ENCODE peak calls at places on chromosome X, in nine cellular contexts. One of them, this sample, is unnamed.

GRCh38 chrX:75061701-75062100 is 94.4 kb downstream of the ABCB7 start:
- ATAC-seq in heart left ventricle: no peak
- ATAC-seq in body of pancreas: no peak
- ATAC-seq in gastroesophageal sphincter: no peak
- ATAC-seq in activated CD8-positive, alpha-beta T cell treated with anti-CD3 and anti-CD28 coated beads for 36 hours: peak
- ATAC-seq in Right ventricle myocardium superior: peak
- ATAC-seq in CD4-positive, CD25-positive, alpha-beta regulatory T cell: no peak
- ATAC-seq in A549: no peak
- ATAC-seq in activated naive CD4-positive, alpha-beta T cell treated with anti-CD3 and anti-CD28 coated beads, Interleukin-2, amount 50 U/mL, for 72 hours: peak
- ATAC-seq in this sample: no peak

GRCh38 chrX:2589186-2590020 is 88.6 kb upstream of the DHRSX start:
- ATAC-seq in Right ventricle myocardium superior: no peak
- ATAC-seq in gastroesophageal sphincter: peak
- ATAC-seq in A549: no peak
- ATAC-seq in activated CD8-positive, alpha-beta T cell treated with anti-CD3 and anti-CD28 coated beads for 36 hours: no peak
- ATAC-seq in heart left ventricle: no peak
- ATAC-seq in activated naive CD4-positive, alpha-beta T cell treated with anti-CD3 and anti-CD28 coated beads, Interleukin-2, amount 50 U/mL, for 72 hours: no peak
- ATAC-seq in body of pancreas: no peak
- ATAC-seq in CD4-positive, CD25-positive, alpha-beta regulatory T cell: no peak
- ATAC-seq in this sample: no peak

GRCh38 chrX:138026211-138026610 is 460.3 kb downstream of the ZIC3 start:
- ATAC-seq in activated CD8-positive, alpha-beta T cell treated with anti-CD3 and anti-CD28 coated beads for 36 hours: no peak
- ATAC-seq in heart left ventricle: no peak
- ATAC-seq in activated naive CD4-positive, alpha-beta T cell treated with anti-CD3 and anti-CD28 coated beads, Interleukin-2, amount 50 U/mL, for 72 hours: no peak
- ATAC-seq in body of pancreas: no peak
- ATAC-seq in A549: peak
- ATAC-seq in Right ventricle myocardium superior: no peak
- ATAC-seq in gastroesophageal sphincter: no peak
- ATAC-seq in CD4-positive, CD25-positive, alpha-beta regulatory T cell: no peak
- ATAC-seq in this sample: no peak

GRCh38 chrX:130179579-130180215 is 7.9 kb downstream of the RAB33A start:
- ATAC-seq in body of pancreas: no peak
- ATAC-seq in A549: no peak
- ATAC-seq in activated CD8-positive, alpha-beta T cell treated with anti-CD3 and anti-CD28 coated beads for 36 hours: peak
- ATAC-seq in gastroesophageal sphincter: no peak
- ATAC-seq in heart left ventricle: no peak
- ATAC-seq in activated naive CD4-positive, alpha-beta T cell treated with anti-CD3 and anti-CD28 coated beads, Interleukin-2, amount 50 U/mL, for 72 hours: no peak
- ATAC-seq in Right ventricle myocardium superior: no peak
- ATAC-seq in CD4-positive, CD25-positive, alpha-beta regulatory T cell: peak
- ATAC-seq in this sample: no peak

GRCh38 chrX:110250847-110251246 is 67.0 kb downstream of the AMMECR1 start:
- ATAC-seq in body of pancreas: no peak
- ATAC-seq in activated CD8-positive, alpha-beta T cell treated with anti-CD3 and anti-CD28 coated beads for 36 hours: no peak
- ATAC-seq in gastroesophageal sphincter: no peak
- ATAC-seq in Right ventricle myocardium superior: no peak
- ATAC-seq in CD4-positive, CD25-positive, alpha-beta regulatory T cell: no peak
- ATAC-seq in activated naive CD4-positive, alpha-beta T cell treated with anti-CD3 and anti-CD28 coated beads, Interleukin-2, amount 50 U/mL, for 72 hours: no peak
- ATAC-seq in heart left ventricle: no peak
- ATAC-seq in A549: no peak
- ATAC-seq in this sample: no peak

GRCh38 chrX:154800508-154801207 is 4.6 kb downstream of the MPP1 start:
- ATAC-seq in heart left ventricle: no peak
- ATAC-seq in gastroesophageal sphincter: no peak
- ATAC-seq in activated CD8-positive, alpha-beta T cell treated with anti-CD3 and anti-CD28 coated beads for 36 hours: no peak
- ATAC-seq in Right ventricle myocardium superior: no peak
- ATAC-seq in activated naive CD4-positive, alpha-beta T cell treated with anti-CD3 and anti-CD28 coated beads, Interleukin-2, amount 50 U/mL, for 72 hours: no peak
- ATAC-seq in CD4-positive, CD25-positive, alpha-beta regulatory T cell: no peak
- ATAC-seq in A549: no peak
- ATAC-seq in body of pancreas: no peak
- ATAC-seq in this sample: no peak

GRCh38 chrX:110401142-110401541 is 42.5 kb downstream of the RTL9 start:
- ATAC-seq in Right ventricle myocardium superior: no peak
- ATAC-seq in body of pancreas: no peak
- ATAC-seq in A549: peak
- ATAC-seq in activated CD8-positive, alpha-beta T cell treated with anti-CD3 and anti-CD28 coated beads for 36 hours: no peak
- ATAC-seq in gastroesophageal sphincter: no peak
- ATAC-seq in heart left ventricle: no peak
- ATAC-seq in CD4-positive, CD25-positive, alpha-beta regulatory T cell: no peak
- ATAC-seq in activated naive CD4-positive, alpha-beta T cell treated with anti-CD3 and anti-CD28 coated beads, Interleukin-2, amount 50 U/mL, for 72 hours: no peak
- ATAC-seq in this sample: no peak

GRCh38 chrX:106932492-106932923 is 12.3 kb downstream of the CLDN2 start:
- ATAC-seq in A549: peak
- ATAC-seq in gastroesophageal sphincter: no peak
- ATAC-seq in CD4-positive, CD25-positive, alpha-beta regulatory T cell: no peak
- ATAC-seq in body of pancreas: no peak
- ATAC-seq in heart left ventricle: peak
- ATAC-seq in activated CD8-positive, alpha-beta T cell treated with anti-CD3 and anti-CD28 coated beads for 36 hours: no peak
- ATAC-seq in activated naive CD4-positive, alpha-beta T cell treated with anti-CD3 and anti-CD28 coated beads, Interleukin-2, amount 50 U/mL, for 72 hours: no peak
- ATAC-seq in Right ventricle myocardium superior: no peak
- ATAC-seq in this sample: no peak

GRCh38 chrX:102604327-102604726 is 5.0 kb downstream of the ARMCX5 start:
- ATAC-seq in gastroesophageal sphincter: no peak
- ATAC-seq in A549: no peak
- ATAC-seq in body of pancreas: no peak
- ATAC-seq in activated naive CD4-positive, alpha-beta T cell treated with anti-CD3 and anti-CD28 coated beads, Interleukin-2, amount 50 U/mL, for 72 hours: no peak
- ATAC-seq in Right ventricle myocardium superior: no peak
- ATAC-seq in activated CD8-positive, alpha-beta T cell treated with anti-CD3 and anti-CD28 coated beads for 36 hours: no peak
- ATAC-seq in heart left ventricle: no peak
- ATAC-seq in CD4-positive, CD25-positive, alpha-beta regulatory T cell: no peak
- ATAC-seq in this sample: no peak

GRCh38 chrX:120653000-120653399 is 23.1 kb upstream of the C1GALT1C1 start:
- ATAC-seq in activated naive CD4-positive, alpha-beta T cell treated with anti-CD3 and anti-CD28 coated beads, Interleukin-2, amount 50 U/mL, for 72 hours: peak
- ATAC-seq in activated CD8-positive, alpha-beta T cell treated with anti-CD3 and anti-CD28 coated beads for 36 hours: no peak
- ATAC-seq in Right ventricle myocardium superior: no peak
- ATAC-seq in body of pancreas: no peak
- ATAC-seq in A549: no peak
- ATAC-seq in CD4-positive, CD25-positive, alpha-beta regulatory T cell: no peak
- ATAC-seq in gastroesophageal sphincter: no peak
- ATAC-seq in heart left ventricle: no peak
- ATAC-seq in this sample: no peak

GRCh38 chrX:106707771-106708454 is 18.6 kb upstream of the RNF128 start:
- ATAC-seq in A549: peak
- ATAC-seq in gastroesophageal sphincter: no peak
- ATAC-seq in body of pancreas: no peak
- ATAC-seq in activated naive CD4-positive, alpha-beta T cell treated with anti-CD3 and anti-CD28 coated beads, Interleukin-2, amount 50 U/mL, for 72 hours: peak
- ATAC-seq in activated CD8-positive, alpha-beta T cell treated with anti-CD3 and anti-CD28 coated beads for 36 hours: peak
- ATAC-seq in CD4-positive, CD25-positive, alpha-beta regulatory T cell: no peak
- ATAC-seq in Right ventricle myocardium superior: peak
- ATAC-seq in heart left ventricle: peak
- ATAC-seq in this sample: no peak

GRCh38 chrX:6898371-6898770 is 249.1 kb upstream of the STS start:
- ATAC-seq in A549: no peak
- ATAC-seq in CD4-positive, CD25-positive, alpha-beta regulatory T cell: no peak
- ATAC-seq in body of pancreas: no peak
- ATAC-seq in activated CD8-positive, alpha-beta T cell treated with anti-CD3 and anti-CD28 coated beads for 36 hours: no peak
- ATAC-seq in heart left ventricle: no peak
- ATAC-seq in activated naive CD4-positive, alpha-beta T cell treated with anti-CD3 and anti-CD28 coated beads, Interleukin-2, amount 50 U/mL, for 72 hours: no peak
- ATAC-seq in Right ventricle myocardium superior: no peak
- ATAC-seq in gastroesophageal sphincter: no peak
- ATAC-seq in this sample: no peak

GRCh38 chrX:48890296-48890925 is 7.2 kb downstream of the TIMM17B start:
- ATAC-seq in activated CD8-positive, alpha-beta T cell treated with anti-CD3 and anti-CD28 coated beads for 36 hours: peak
- ATAC-seq in activated naive CD4-positive, alpha-beta T cell treated with anti-CD3 and anti-CD28 coated beads, Interleukin-2, amount 50 U/mL, for 72 hours: peak
- ATAC-seq in CD4-positive, CD25-positive, alpha-beta regulatory T cell: no peak
- ATAC-seq in body of pancreas: no peak
- ATAC-seq in A549: no peak
- ATAC-seq in heart left ventricle: no peak
- ATAC-seq in gastroesophageal sphincter: no peak
- ATAC-seq in Right ventricle myocardium superior: no peak
- ATAC-seq in this sample: peak

GRCh38 chrX:23822397-23822796 is 39.4 kb downstream of the SAT1 start:
- ATAC-seq in Right ventricle myocardium superior: no peak
- ATAC-seq in body of pancreas: peak
- ATAC-seq in heart left ventricle: no peak
- ATAC-seq in A549: peak
- ATAC-seq in CD4-positive, CD25-positive, alpha-beta regulatory T cell: no peak
- ATAC-seq in activated naive CD4-positive, alpha-beta T cell treated with anti-CD3 and anti-CD28 coated beads, Interleukin-2, amount 50 U/mL, for 72 hours: no peak
- ATAC-seq in activated CD8-positive, alpha-beta T cell treated with anti-CD3 and anti-CD28 coated beads for 36 hours: no peak
- ATAC-seq in gastroesophageal sphincter: no peak
- ATAC-seq in this sample: no peak

GRCh38 chrX:133353233-133353632 is 62.1 kb downstream of the GPC4 start:
- ATAC-seq in A549: no peak
- ATAC-seq in heart left ventricle: no peak
- ATAC-seq in activated CD8-positive, alpha-beta T cell treated with anti-CD3 and anti-CD28 coated beads for 36 hours: no peak
- ATAC-seq in activated naive CD4-positive, alpha-beta T cell treated with anti-CD3 and anti-CD28 coated beads, Interleukin-2, amount 50 U/mL, for 72 hours: no peak
- ATAC-seq in Right ventricle myocardium superior: no peak
- ATAC-seq in gastroesophageal sphincter: no peak
- ATAC-seq in CD4-positive, CD25-positive, alpha-beta regulatory T cell: no peak
- ATAC-seq in body of pancreas: no peak
- ATAC-seq in this sample: no peak

GRCh38 chrX:20452487-20452886 is 185.8 kb upstream of the RPS6KA3 start:
- ATAC-seq in activated naive CD4-positive, alpha-beta T cell treated with anti-CD3 and anti-CD28 coated beads, Interleukin-2, amount 50 U/mL, for 72 hours: peak
- ATAC-seq in heart left ventricle: no peak
- ATAC-seq in CD4-positive, CD25-positive, alpha-beta regulatory T cell: no peak
- ATAC-seq in body of pancreas: no peak
- ATAC-seq in A549: no peak
- ATAC-seq in activated CD8-positive, alpha-beta T cell treated with anti-CD3 and anti-CD28 coated beads for 36 hours: peak
- ATAC-seq in gastroesophageal sphincter: no peak
- ATAC-seq in Right ventricle myocardium superior: no peak
- ATAC-seq in this sample: no peak

GRCh38 chrX:102958794-102959193 is 21.7 kb downstream of the RAB40AL start:
- ATAC-seq in Right ventricle myocardium superior: no peak
- ATAC-seq in body of pancreas: peak
- ATAC-seq in CD4-positive, CD25-positive, alpha-beta regulatory T cell: no peak
- ATAC-seq in activated naive CD4-positive, alpha-beta T cell treated with anti-CD3 and anti-CD28 coated beads, Interleukin-2, amount 50 U/mL, for 72 hours: no peak
- ATAC-seq in gastroesophageal sphincter: no peak
- ATAC-seq in heart left ventricle: no peak
- ATAC-seq in activated CD8-positive, alpha-beta T cell treated with anti-CD3 and anti-CD28 coated beads for 36 hours: no peak
- ATAC-seq in A549: no peak
- ATAC-seq in this sample: no peak

GRCh38 chrX:136021903-136022302 is 36.7 kb downstream of the SLC9A6 start:
- ATAC-seq in A549: no peak
- ATAC-seq in activated naive CD4-positive, alpha-beta T cell treated with anti-CD3 and anti-CD28 coated beads, Interleukin-2, amount 50 U/mL, for 72 hours: peak
- ATAC-seq in Right ventricle myocardium superior: no peak
- ATAC-seq in gastroesophageal sphincter: no peak
- ATAC-seq in CD4-positive, CD25-positive, alpha-beta regulatory T cell: no peak
- ATAC-seq in heart left ventricle: no peak
- ATAC-seq in body of pancreas: no peak
- ATAC-seq in activated CD8-positive, alpha-beta T cell treated with anti-CD3 and anti-CD28 coated beads for 36 hours: peak
- ATAC-seq in this sample: peak